ENCODE peak calls at places on chromosomes 11 and 22, in five cellular contexts. Z is A549, M is HepG2, G is K562, U is endothelial cell of umbilical vein. H is an unnamed sample.

GRCh38 chr22:19644314-19645223 is 69.7 kb upstream of the SEPTIN5 start:
- DNase-seq in Z (no peak), M (no peak), G (peak; percentile 79), U (no peak), H (peak; percentile 81)

GRCh38 chr11:106998126-106998525 is 20.1 kb downstream of the GUCY1A2 start:
- DNase-seq in Z (no peak), M (no peak), G (no peak), U (no peak), H (no peak)

GRCh38 chr11:99170606-99171005 is 149.9 kb downstream of the CNTN5 start:
- DNase-seq in Z (no peak), M (no peak), G (no peak), U (no peak), H (no peak)

GRCh38 chr11:95135155-95135554 is 45.5 kb downstream of the ENDOD1 start:
- DNase-seq in Z (no peak), M (no peak), G (no peak), U (no peak), H (no peak)

GRCh38 chr11:19060629-19061028 is at the start of gene MRGPRX2:
- DNase-seq in Z (no peak), M (no peak), G (no peak), U (peak; percentile 10), H (no peak)

GRCh38 chr11:68043349-68044144 is 4.7 kb downstream of the TCIRG1 start:
- DNase-seq in Z (peak; percentile 53), M (no peak), G (peak; percentile 90), U (no peak), H (peak; percentile 96)

GRCh38 chr22:45579306-45579705 is 76.6 kb downstream of the FBLN1 start:
- DNase-seq in Z (no peak), M (no peak), G (no peak), U (no peak), H (no peak)

GRCh38 chr11:45227836-45228235 is 58.3 kb downstream of the SYT13 start:
- DNase-seq in Z (no peak), M (no peak), G (no peak), U (no peak), H (no peak)

GRCh38 chr22:31556627-31557203 is 60.4 kb downstream of the SFI1 start:
- DNase-seq in Z (peak; percentile 18), M (peak; percentile 45), G (peak; percentile 15), U (peak; percentile 53), H (peak; percentile 48)

GRCh38 chr22:24555496-24556253 is at the start of gene SNRPD3:
- DNase-seq in Z (peak; percentile 75), M (peak; percentile 86), G (peak; percentile 59), U (peak; percentile 93), H (peak; percentile 93)

GRCh38 chr11:115153135-115153534 is 351.1 kb downstream of the CADM1 start:
- DNase-seq in Z (no peak), M (no peak), G (no peak), U (no peak), H (peak; percentile 15)

GRCh38 chr11:44205836-44206235 is 104.1 kb downstream of the ALX4 start:
- DNase-seq in Z (no peak), M (no peak), G (no peak), U (no peak), H (no peak)

GRCh38 chr22:23068096-23068831 is 2.1 kb upstream of the GNAZ start:
- DNase-seq in Z (no peak), M (no peak), G (no peak), U (no peak), H (no peak)

GRCh38 chr11:102924851-102925380 is 30.6 kb downstream of the MMP13 start:
- DNase-seq in Z (no peak), M (no peak), G (no peak), U (no peak), H (peak; percentile 37)

GRCh38 chr11:133955945-133956421 is 785 bp downstream of the IGSF9B start:
- DNase-seq in Z (no peak), M (no peak), G (no peak), U (no peak), H (no peak)

GRCh38 chr11:86803641-86804040 is 3.3 kb downstream of the PRSS23 start:
- DNase-seq in Z (no peak), M (no peak), G (no peak), U (peak; percentile 90), H (no peak)

GRCh38 chr11:91066648-91067047 is 843.8 kb upstream of the CHORDC1 start:
- DNase-seq in Z (no peak), M (no peak), G (no peak), U (no peak), H (no peak)

GRCh38 chr22:41893591-41894375 is 21.1 kb downstream of the SHISA8 start:
- DNase-seq in Z (no peak), M (no peak), G (no peak), U (no peak), H (no peak)

GRCh38 chr11:134332189-134332631 is 422 bp downstream of the GLB1L2 start:
- DNase-seq in Z (no peak), M (no peak), G (peak; percentile 66), U (no peak), H (no peak)

GRCh38 chr11:107928767-107929507 is 689 bp downstream of the RAB39A start:
- DNase-seq in Z (no peak), M (no peak), G (no peak), U (no peak), H (peak; percentile 9)

GRCh38 chr11:122559734-122560382 is 95.7 kb upstream of the UBASH3B start:
- DNase-seq in Z (peak; percentile 38), M (peak; percentile 24), G (peak; percentile 12), U (no peak), H (peak; percentile 64)

GRCh38 chr11:64294665-64295289 is 3.7 kb downstream of the KCNK4 start:
- DNase-seq in Z (no peak), M (no peak), G (no peak), U (no peak), H (no peak)

GRCh38 chr11:64864473-64865285 is 13.7 kb downstream of the EHD1 start:
- DNase-seq in Z (no peak), M (no peak), G (peak; percentile 34), U (peak; percentile 53), H (peak; percentile 93)

GRCh38 chr22:34972498-34972897 is 93.5 kb upstream of the ISX start:
- DNase-seq in Z (no peak), M (no peak), G (no peak), U (no peak), H (no peak)

GRCh38 chr11:65871811-65872548 is 620 bp downstream of the EFEMP2 start:
- DNase-seq in Z (no peak), M (no peak), G (no peak), U (peak; percentile 46), H (no peak)

GRCh38 chr11:119355091-119355843 is 8.8 kb upstream of the MFRP start:
- DNase-seq in Z (no peak), M (no peak), G (no peak), U (no peak), H (no peak)
- TF ChIP-seq POLR2A in Z (no peak), M (no peak), G (no peak), U (no peak), H (no peak)

GRCh38 chr22:49325531-49326395 is 501.9 kb downstream of the BRD1 start:
- DNase-seq in Z (no peak), M (no peak), G (no peak), U (no peak), H (no peak)

GRCh38 chr22:49323751-49324415 is 503.8 kb downstream of the BRD1 start:
- DNase-seq in Z (no peak), M (no peak), G (no peak), U (no peak), H (no peak)

GRCh38 chr22:49326558-49326957 is 501.1 kb downstream of the BRD1 start:
- DNase-seq in Z (no peak), M (no peak), G (no peak), U (no peak), H (no peak)

GRCh38 chr22:49322861-49323622 is 504.6 kb downstream of the BRD1 start:
- DNase-seq in Z (no peak), M (no peak), G (no peak), U (no peak), H (no peak)

DNA sequence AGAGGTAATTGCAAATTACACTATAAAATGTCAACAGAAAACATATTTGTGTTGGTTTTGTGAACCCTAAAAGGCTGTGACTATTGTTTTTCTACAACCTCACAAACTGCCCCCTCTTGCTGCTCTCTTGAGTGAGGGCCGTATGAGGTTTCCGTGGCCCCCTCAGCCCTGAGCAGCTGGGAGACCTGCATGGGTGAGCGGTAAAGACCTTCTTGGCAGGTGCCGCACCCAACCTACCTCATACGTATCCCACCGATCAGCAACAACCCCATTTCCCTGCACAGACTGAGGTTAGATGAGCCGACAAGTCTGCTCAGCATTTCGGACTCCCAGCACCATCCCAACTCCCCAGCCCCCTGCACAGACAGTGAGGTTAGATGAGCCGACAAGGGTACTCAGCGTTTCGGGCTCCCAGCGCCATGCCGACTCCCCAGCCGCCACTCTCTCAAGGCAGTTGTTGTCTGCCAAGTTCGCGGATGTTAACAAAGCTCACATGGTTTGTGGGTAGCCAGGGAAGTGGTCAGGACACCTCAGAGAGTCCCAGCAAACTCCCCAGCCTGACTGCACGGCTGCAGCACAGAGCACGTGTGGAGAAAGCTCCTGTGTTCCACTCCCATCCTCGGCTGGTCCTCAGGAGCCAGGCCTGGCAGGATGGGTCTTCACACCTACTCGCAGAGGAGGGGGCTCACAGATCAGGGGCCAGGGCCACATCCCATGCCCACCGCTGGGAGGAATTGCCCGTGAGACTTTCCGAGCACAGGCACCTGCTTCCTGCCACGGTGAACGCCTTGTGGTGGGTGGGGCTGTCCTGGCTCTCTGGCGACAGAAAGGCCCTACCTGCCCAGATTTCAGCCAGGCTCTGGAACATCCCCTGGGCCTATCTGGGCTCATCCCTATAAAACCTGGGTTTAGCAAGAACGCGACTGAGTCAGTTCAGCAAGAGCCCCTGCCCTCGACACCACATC is 502.9 kb downstream of the BRD1 start:
- DNase-seq in Z (no peak), M (no peak), G (no peak), U (no peak), H (peak; percentile 23)
- TF ChIP-seq MYC in Z (no peak), M (no peak), G (no peak), U (no peak), H (no peak)

GRCh38 chr22:36900225-36900624 is 13.2 kb upstream of the CSF2RB start:
- DNase-seq in Z (no peak), M (no peak), G (no peak), U (no peak), H (peak; percentile 14)
- TF ChIP-seq POLR2A in Z (no peak), M (no peak), G (no peak), U (no peak), H (no peak)

GRCh38 chr11:118212781-118213565 is 11.8 kb downstream of the JAML start:
- DNase-seq in Z (no peak), M (no peak), G (no peak), U (no peak), H (peak; percentile 82)

GRCh38 chr11:118215765-118216164 is 9.0 kb downstream of the JAML start:
- DNase-seq in Z (no peak), M (no peak), G (no peak), U (no peak), H (no peak)

GRCh38 chr11:118215262-118215661 is 9.5 kb downstream of the JAML start:
- DNase-seq in Z (no peak), M (no peak), G (no peak), U (no peak), H (no peak)

GRCh38 chr11:118213774-118214173 is 11.0 kb downstream of the JAML start:
- DNase-seq in Z (no peak), M (peak; percentile 51), G (no peak), U (no peak), H (no peak)

GRCh38 chr11:118214210-118214914 is 10.4 kb downstream of the JAML start:
- DNase-seq in Z (no peak), M (no peak), G (no peak), U (no peak), H (peak; percentile 92)
- TF ChIP-seq MYC in Z (no peak), M (no peak), G (no peak), U (no peak), H (no peak)

GRCh38 chr11:17353228-17354021 is 1.8 kb downstream of the NCR3LG1 start:
- DNase-seq in Z (peak; percentile 60), M (peak; percentile 90), G (peak; percentile 58), U (peak; percentile 79), H (peak; percentile 88)
- TF ChIP-seq POLR2A in Z (peak; percentile 44), M (peak; percentile 80), G (peak; percentile 88), U (peak; percentile 47), H (peak; percentile 59)

H was measured in NB4.